ENCODE peak calls at places on chromosome 21, in eight cellular contexts. One of them, this sample, is unnamed.

GRCh38 chr21:29985866-29986265 is 46.1 kb upstream of the GRIK1 start:
- DNase-seq in neural crest cell: no peak
- DNase-seq in fibroblast of lung: no peak
- DNase-seq in thoracic aorta: no peak
- DNase-seq in cardiac fibroblast: no peak
- DNase-seq in fibroblast of pulmonary artery: no peak
- DNase-seq in hepatocyte: no peak
- DNase-seq in lower lobe of right lung: no peak
- DNase-seq in this sample: peak

GRCh38 chr21:45987121-45987711 is 5.6 kb downstream of the COL6A1 start:
- DNase-seq in cardiac fibroblast: no peak
- DNase-seq in hepatocyte: no peak
- DNase-seq in neural crest cell: no peak
- DNase-seq in fibroblast of lung: no peak
- DNase-seq in lower lobe of right lung: no peak
- DNase-seq in thoracic aorta: no peak
- DNase-seq in fibroblast of pulmonary artery: no peak
- DNase-seq in this sample: peak

GRCh38 chr21:40166291-40166843 is 299.1 kb downstream of the PCP4 start:
- DNase-seq in thoracic aorta: no peak
- DNase-seq in neural crest cell: no peak
- DNase-seq in hepatocyte: peak
- DNase-seq in lower lobe of right lung: no peak
- DNase-seq in fibroblast of lung: no peak
- DNase-seq in fibroblast of pulmonary artery: no peak
- DNase-seq in cardiac fibroblast: no peak
- DNase-seq in this sample: no peak

GRCh38 chr21:45926281-45926680 is 55.3 kb upstream of the COL6A1 start:
- DNase-seq in fibroblast of pulmonary artery: no peak
- DNase-seq in hepatocyte: no peak
- DNase-seq in thoracic aorta: no peak
- DNase-seq in neural crest cell: no peak
- DNase-seq in fibroblast of lung: no peak
- DNase-seq in lower lobe of right lung: no peak
- DNase-seq in cardiac fibroblast: peak
- DNase-seq in this sample: no peak

GRCh38 chr21:24290151-24290833 is 1317.0 kb downstream of the MRPL39 start:
- DNase-seq in fibroblast of lung: no peak
- DNase-seq in lower lobe of right lung: no peak
- DNase-seq in hepatocyte: no peak
- DNase-seq in thoracic aorta: no peak
- DNase-seq in cardiac fibroblast: no peak
- DNase-seq in neural crest cell: no peak
- DNase-seq in fibroblast of pulmonary artery: no peak
- DNase-seq in this sample: no peak

GRCh38 chr21:44927587-44928461 is 7.1 kb upstream of the ITGB2 start:
- DNase-seq in fibroblast of lung: no peak
- DNase-seq in cardiac fibroblast: peak
- DNase-seq in lower lobe of right lung: peak
- DNase-seq in neural crest cell: no peak
- DNase-seq in thoracic aorta: no peak
- DNase-seq in fibroblast of pulmonary artery: peak
- DNase-seq in hepatocyte: peak
- DNase-seq in this sample: no peak

GRCh38 chr21:27827972-27828371 is 861.1 kb upstream of the ADAMTS5 start:
- DNase-seq in neural crest cell: no peak
- DNase-seq in fibroblast of pulmonary artery: no peak
- DNase-seq in lower lobe of right lung: no peak
- DNase-seq in cardiac fibroblast: no peak
- DNase-seq in hepatocyte: no peak
- DNase-seq in fibroblast of lung: no peak
- DNase-seq in thoracic aorta: no peak
- DNase-seq in this sample: no peak

GRCh38 chr21:35154788-35155187 is 105.7 kb upstream of the RUNX1 start:
- DNase-seq in hepatocyte: no peak
- DNase-seq in neural crest cell: no peak
- DNase-seq in fibroblast of lung: no peak
- DNase-seq in thoracic aorta: no peak
- DNase-seq in lower lobe of right lung: no peak
- DNase-seq in fibroblast of pulmonary artery: no peak
- DNase-seq in cardiac fibroblast: no peak
- DNase-seq in this sample: no peak

GRCh38 chr21:45612096-45613019 is 31.2 kb upstream of the PCBP3 start:
- DNase-seq in thoracic aorta: no peak
- DNase-seq in cardiac fibroblast: peak
- DNase-seq in hepatocyte: no peak
- DNase-seq in fibroblast of lung: peak
- DNase-seq in neural crest cell: no peak
- DNase-seq in lower lobe of right lung: no peak
- DNase-seq in fibroblast of pulmonary artery: peak
- DNase-seq in this sample: peak

GRCh38 chr21:42568834-42569731 is 55.4 kb downstream of the SLC37A1 start:
- DNase-seq in cardiac fibroblast: no peak
- DNase-seq in fibroblast of pulmonary artery: no peak
- DNase-seq in neural crest cell: no peak
- DNase-seq in fibroblast of lung: no peak
- DNase-seq in hepatocyte: no peak
- DNase-seq in thoracic aorta: no peak
- DNase-seq in lower lobe of right lung: peak
- DNase-seq in this sample: no peak

GRCh38 chr21:45377866-45378257 is 27.1 kb upstream of the COL18A1 start:
- DNase-seq in fibroblast of pulmonary artery: no peak
- DNase-seq in neural crest cell: no peak
- DNase-seq in hepatocyte: no peak
- DNase-seq in lower lobe of right lung: no peak
- DNase-seq in cardiac fibroblast: no peak
- DNase-seq in thoracic aorta: no peak
- DNase-seq in fibroblast of lung: no peak
- DNase-seq in this sample: peak

GRCh38 chr21:35298757-35299156 is 249.7 kb upstream of the RUNX1 start:
- DNase-seq in lower lobe of right lung: no peak
- DNase-seq in thoracic aorta: no peak
- DNase-seq in cardiac fibroblast: no peak
- DNase-seq in fibroblast of pulmonary artery: no peak
- DNase-seq in neural crest cell: no peak
- DNase-seq in fibroblast of lung: no peak
- DNase-seq in hepatocyte: no peak
- DNase-seq in this sample: no peak

GRCh38 chr21:25362375-25363267 is 244.7 kb downstream of the MRPL39 start:
- DNase-seq in fibroblast of pulmonary artery: no peak
- DNase-seq in thoracic aorta: no peak
- DNase-seq in fibroblast of lung: no peak
- DNase-seq in neural crest cell: no peak
- DNase-seq in cardiac fibroblast: no peak
- DNase-seq in hepatocyte: no peak
- DNase-seq in lower lobe of right lung: no peak
- DNase-seq in this sample: no peak

GRCh38 chr21:17257784-17258183 is 255.1 kb upstream of the CXADR start:
- DNase-seq in fibroblast of lung: peak
- DNase-seq in thoracic aorta: no peak
- DNase-seq in neural crest cell: no peak
- DNase-seq in fibroblast of pulmonary artery: no peak
- DNase-seq in lower lobe of right lung: no peak
- DNase-seq in hepatocyte: no peak
- DNase-seq in cardiac fibroblast: no peak
- DNase-seq in this sample: no peak

GRCh38 chr21:35491114-35491513 is 442.0 kb upstream of the RUNX1 start:
- DNase-seq in lower lobe of right lung: no peak
- DNase-seq in cardiac fibroblast: no peak
- DNase-seq in hepatocyte: no peak
- DNase-seq in fibroblast of lung: no peak
- DNase-seq in neural crest cell: no peak
- DNase-seq in fibroblast of pulmonary artery: no peak
- DNase-seq in thoracic aorta: no peak
- DNase-seq in this sample: no peak

GRCh38 chr21:45862544-45863207 is 118.9 kb upstream of the COL6A1 start:
- DNase-seq in neural crest cell: no peak
- DNase-seq in lower lobe of right lung: no peak
- DNase-seq in thoracic aorta: no peak
- DNase-seq in fibroblast of pulmonary artery: no peak
- DNase-seq in fibroblast of lung: no peak
- DNase-seq in hepatocyte: no peak
- DNase-seq in cardiac fibroblast: no peak
- DNase-seq in this sample: no peak

GRCh38 chr21:26106562-26106961 is 64.0 kb downstream of the APP start:
- DNase-seq in fibroblast of lung: no peak
- DNase-seq in thoracic aorta: no peak
- DNase-seq in neural crest cell: no peak
- DNase-seq in hepatocyte: no peak
- DNase-seq in fibroblast of pulmonary artery: peak
- DNase-seq in cardiac fibroblast: peak
- DNase-seq in lower lobe of right lung: no peak
- DNase-seq in this sample: no peak

GRCh38 chr21:39386899-39387298 is 38.0 kb upstream of the HMGN1 start:
- DNase-seq in lower lobe of right lung: no peak
- DNase-seq in cardiac fibroblast: no peak
- DNase-seq in neural crest cell: no peak
- DNase-seq in hepatocyte: no peak
- DNase-seq in thoracic aorta: no peak
- DNase-seq in fibroblast of lung: no peak
- DNase-seq in fibroblast of pulmonary artery: no peak
- DNase-seq in this sample: no peak

GRCh38 chr21:43727571-43728466 is 8.9 kb downstream of the PDXK start:
- DNase-seq in neural crest cell: no peak
- DNase-seq in thoracic aorta: no peak
- DNase-seq in hepatocyte: no peak
- DNase-seq in cardiac fibroblast: peak
- DNase-seq in fibroblast of pulmonary artery: no peak
- DNase-seq in fibroblast of lung: peak
- DNase-seq in lower lobe of right lung: peak
- DNase-seq in this sample: no peak
- TF ChIP-seq CTCF in neural crest cell: no peak
- TF ChIP-seq CTCF in thoracic aorta: no peak
- TF ChIP-seq CTCF in hepatocyte: no peak
- TF ChIP-seq CTCF in cardiac fibroblast: no peak
- TF ChIP-seq CTCF in fibroblast of pulmonary artery: no peak
- TF ChIP-seq CTCF in fibroblast of lung: no peak
- TF ChIP-seq CTCF in lower lobe of right lung: no peak
- TF ChIP-seq CTCF in this sample: peak

DNA sequence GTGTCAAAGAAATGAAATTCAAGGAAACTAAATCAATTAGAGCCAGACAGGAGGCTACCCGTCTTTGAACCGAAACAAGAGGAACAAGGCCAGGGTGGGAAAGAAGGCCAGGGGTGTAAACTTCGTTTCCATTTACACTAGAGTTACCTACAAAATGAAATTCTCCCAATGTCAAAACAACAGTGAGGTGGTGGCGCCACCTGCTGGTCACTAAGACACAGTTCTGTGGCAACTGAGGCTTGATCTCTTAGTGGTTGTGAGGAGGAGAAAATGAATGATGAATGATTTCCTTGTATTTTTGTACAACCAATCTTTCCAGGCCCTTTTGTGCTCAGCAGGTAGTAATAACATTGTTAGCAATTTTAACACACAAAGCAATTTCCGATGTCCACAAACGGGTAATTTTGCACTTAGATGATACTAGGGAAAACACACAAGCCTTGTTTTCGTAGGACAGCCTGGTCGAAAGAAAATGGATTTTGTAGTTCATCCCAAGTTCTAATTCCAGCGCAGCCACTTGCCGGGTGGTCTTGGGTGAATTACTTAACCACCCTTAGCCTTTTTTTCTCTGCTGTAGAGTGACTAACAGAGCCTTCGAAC is 54.8 kb upstream of the SOD1 start:
- DNase-seq in cardiac fibroblast: peak
- DNase-seq in lower lobe of right lung: peak
- DNase-seq in fibroblast of pulmonary artery: peak
- DNase-seq in fibroblast of lung: peak
- DNase-seq in hepatocyte: peak
- DNase-seq in thoracic aorta: no peak
- DNase-seq in neural crest cell: peak
- DNase-seq in this sample: no peak
- TF ChIP-seq CTCF in cardiac fibroblast: peak
- TF ChIP-seq CTCF in lower lobe of right lung: peak
- TF ChIP-seq CTCF in fibroblast of pulmonary artery: peak
- TF ChIP-seq CTCF in fibroblast of lung: peak
- TF ChIP-seq CTCF in hepatocyte: peak
- TF ChIP-seq CTCF in thoracic aorta: peak
- TF ChIP-seq CTCF in neural crest cell: peak
- TF ChIP-seq CTCF in this sample: peak

GRCh38 chr21:33127154-33127893 is 57.4 kb downstream of the OLIG1 start:
- DNase-seq in cardiac fibroblast: peak
- DNase-seq in thoracic aorta: no peak
- DNase-seq in lower lobe of right lung: peak
- DNase-seq in fibroblast of lung: peak
- DNase-seq in hepatocyte: peak
- DNase-seq in fibroblast of pulmonary artery: peak
- DNase-seq in neural crest cell: peak
- DNase-seq in this sample: no peak

GRCh38 chr21:33128538-33128937 is 58.6 kb downstream of the OLIG1 start:
- DNase-seq in fibroblast of lung: no peak
- DNase-seq in hepatocyte: no peak
- DNase-seq in lower lobe of right lung: no peak
- DNase-seq in fibroblast of pulmonary artery: no peak
- DNase-seq in cardiac fibroblast: no peak
- DNase-seq in thoracic aorta: no peak
- DNase-seq in neural crest cell: no peak
- DNase-seq in this sample: no peak

GRCh38 chr21:33135925-33136324 is 66.0 kb downstream of the OLIG1 start:
- DNase-seq in cardiac fibroblast: no peak
- DNase-seq in neural crest cell: no peak
- DNase-seq in fibroblast of lung: no peak
- DNase-seq in thoracic aorta: no peak
- DNase-seq in lower lobe of right lung: no peak
- DNase-seq in fibroblast of pulmonary artery: no peak
- DNase-seq in hepatocyte: no peak
- DNase-seq in this sample: no peak

GRCh38 chr21:33133912-33134311 is 64.0 kb downstream of the OLIG1 start:
- DNase-seq in neural crest cell: no peak
- DNase-seq in fibroblast of pulmonary artery: no peak
- DNase-seq in thoracic aorta: no peak
- DNase-seq in lower lobe of right lung: no peak
- DNase-seq in hepatocyte: no peak
- DNase-seq in fibroblast of lung: no peak
- DNase-seq in cardiac fibroblast: no peak
- DNase-seq in this sample: no peak

DNA sequence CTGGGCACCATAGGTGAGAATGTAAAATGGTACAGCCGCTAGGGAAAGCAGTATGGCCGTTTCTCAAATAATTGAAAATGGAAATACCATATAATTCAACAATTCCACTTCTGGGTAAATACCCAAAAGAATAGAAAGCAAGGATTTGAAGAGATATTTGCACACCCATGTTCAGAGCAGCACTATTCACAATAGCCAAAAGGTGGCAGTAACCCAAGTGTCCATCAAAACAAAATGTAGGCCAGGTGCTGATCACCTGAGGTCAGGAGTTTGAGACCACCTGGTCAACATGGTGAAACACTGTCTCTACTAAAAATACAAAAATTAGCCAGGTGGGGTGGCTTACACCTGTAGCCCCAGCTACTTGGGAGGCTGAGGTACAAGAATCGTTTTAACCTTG is 62.1 kb downstream of the OLIG1 start:
- DNase-seq in lower lobe of right lung: no peak
- DNase-seq in fibroblast of lung: no peak
- DNase-seq in fibroblast of pulmonary artery: no peak
- DNase-seq in neural crest cell: no peak
- DNase-seq in thoracic aorta: no peak
- DNase-seq in cardiac fibroblast: no peak
- DNase-seq in hepatocyte: no peak
- DNase-seq in this sample: no peak
- TF ChIP-seq CTCF in lower lobe of right lung: no peak
- TF ChIP-seq CTCF in fibroblast of lung: no peak
- TF ChIP-seq CTCF in fibroblast of pulmonary artery: peak
- TF ChIP-seq CTCF in neural crest cell: peak
- TF ChIP-seq CTCF in thoracic aorta: no peak
- TF ChIP-seq CTCF in cardiac fibroblast: peak
- TF ChIP-seq CTCF in hepatocyte: peak
- TF ChIP-seq CTCF in this sample: peak

GRCh38 chr21:14120091-14120734 is 90.5 kb downstream of the LIPI start:
- DNase-seq in neural crest cell: peak
- DNase-seq in cardiac fibroblast: peak
- DNase-seq in fibroblast of lung: no peak
- DNase-seq in lower lobe of right lung: no peak
- DNase-seq in hepatocyte: peak
- DNase-seq in fibroblast of pulmonary artery: peak
- DNase-seq in thoracic aorta: no peak
- DNase-seq in this sample: no peak
- TF ChIP-seq CTCF in neural crest cell: peak
- TF ChIP-seq CTCF in cardiac fibroblast: peak
- TF ChIP-seq CTCF in fibroblast of lung: peak
- TF ChIP-seq CTCF in lower lobe of right lung: peak
- TF ChIP-seq CTCF in hepatocyte: peak
- TF ChIP-seq CTCF in fibroblast of pulmonary artery: peak
- TF ChIP-seq CTCF in thoracic aorta: peak
- TF ChIP-seq CTCF in this sample: peak